ENCODE peak calls at places on chromosome 9, in eight cellular contexts. A is AG09309; G is pulmonary artery endothelial cell; C is stimulated activated CD4-positive, alpha-beta T cell treated with anti-CD3 and anti-CD28 coated beads, Interleukin-4, amount 100 ng/mL, for 1 hour; J is activated CD8-positive, alpha-beta memory T cell treated with anti-CD3 and anti-CD28 coated beads for 48 hours; H is SK-MEL-5; V is PC-3; F is Peyer's patch. Y is an unnamed sample.

GRCh38 chr9:133683494-133684460 is 47.6 kb downstream of the DBH start:
- DNase-seq in A (no peak), G (no peak), C (peak), J (peak), H (no peak), V (no peak), F (peak), Y (no peak)

GRCh38 chr9:20442461-20443319 is 179.6 kb downstream of the MLLT3 start:
- DNase-seq in A (no peak), G (no peak), C (no peak), J (no peak), H (no peak), V (no peak), F (no peak), Y (no peak)

GRCh38 chr9:37693265-37693664 is 42.5 kb downstream of the FRMPD1 start:
- DNase-seq in A (no peak), G (no peak), C (no peak), J (no peak), H (no peak), V (no peak), F (no peak), Y (no peak)

GRCh38 chr9:108663381-108663876 is 192.4 kb downstream of the ACTL7B start:
- DNase-seq in A (no peak), G (no peak), C (no peak), J (no peak), H (no peak), V (no peak), F (no peak), Y (no peak)

GRCh38 chr9:94807556-94807955 is 81.1 kb downstream of the AOPEP start:
- DNase-seq in A (no peak), G (no peak), C (no peak), J (no peak), H (no peak), V (no peak), F (no peak), Y (no peak)

GRCh38 chr9:126618200-126618589 is 4.5 kb downstream of the LMX1B start:
- DNase-seq in A (no peak), G (no peak), C (no peak), J (no peak), H (no peak), V (no peak), F (no peak), Y (no peak)

GRCh38 chr9:134601764-134602163 is 39.8 kb upstream of the COL5A1 start:
- DNase-seq in A (no peak), G (no peak), C (no peak), J (no peak), H (no peak), V (no peak), F (peak), Y (no peak)

GRCh38 chr9:98039474-98040072 is 17.0 kb upstream of the NANS start:
- DNase-seq in A (no peak), G (no peak), C (no peak), J (no peak), H (no peak), V (no peak), F (no peak), Y (no peak)

GRCh38 chr9:98501776-98502175 is 207.0 kb downstream of the GABBR2 start:
- DNase-seq in A (no peak), G (no peak), C (no peak), J (no peak), H (no peak), V (no peak), F (no peak), Y (no peak)

GRCh38 chr9:68672625-68673024 is 32.4 kb upstream of the PIP5K1B start:
- DNase-seq in A (no peak), G (no peak), C (no peak), J (no peak), H (no peak), V (no peak), F (no peak), Y (no peak)

GRCh38 chr9:79357620-79358019 is 214.1 kb upstream of the TLE4 start:
- DNase-seq in A (no peak), G (no peak), C (no peak), J (no peak), H (no peak), V (no peak), F (no peak), Y (no peak)

GRCh38 chr9:113875420-113875916 is 641 bp upstream of the ZNF618 start:
- DNase-seq in A (no peak), G (no peak), C (no peak), J (no peak), H (peak), V (peak), F (no peak), Y (no peak)

GRCh38 chr9:124332756-124333155 is 75.0 kb downstream of the NEK6 start:
- DNase-seq in A (no peak), G (no peak), C (no peak), J (no peak), H (no peak), V (no peak), F (no peak), Y (no peak)

GRCh38 chr9:83669067-83669466 is 38.7 kb downstream of the UBQLN1 start:
- DNase-seq in A (no peak), G (no peak), C (no peak), J (no peak), H (no peak), V (no peak), F (no peak), Y (no peak)

GRCh38 chr9:85425153-85425611 is 316.6 kb downstream of the AGTPBP1 start:
- DNase-seq in A (peak), G (peak), C (peak), J (peak), H (peak), V (peak), F (no peak), Y (no peak)

GRCh38 chr9:129822825-129823162 is 1.1 kb downstream of the TOR1A start:
- DNase-seq in A (no peak), G (no peak), C (no peak), J (no peak), H (no peak), V (no peak), F (no peak), Y (no peak)

GRCh38 chr9:96453625-96454024 is 3.7 kb downstream of the HABP4 start:
- DNase-seq in A (no peak), G (no peak), C (no peak), J (no peak), H (peak), V (peak), F (no peak), Y (no peak)

GRCh38 chr9:89281106-89281505 is 29.9 kb upstream of the CKS2 start:
- DNase-seq in A (no peak), G (no peak), C (no peak), J (no peak), H (no peak), V (no peak), F (no peak), Y (no peak)

GRCh38 chr9:79655571-79655970 is 83.8 kb downstream of the TLE4 start:
- DNase-seq in A (no peak), G (no peak), C (no peak), J (no peak), H (no peak), V (no peak), F (no peak), Y (no peak)

GRCh38 chr9:134218230-134218629 is 53.9 kb upstream of the RNU6ATAC start:
- DNase-seq in A (no peak), G (no peak), C (no peak), J (no peak), H (no peak), V (no peak), F (no peak), Y (no peak)

GRCh38 chr9:84832453-84832852 is 162.9 kb downstream of the NTRK2 start:
- DNase-seq in A (no peak), G (no peak), C (no peak), J (no peak), H (no peak), V (no peak), F (no peak), Y (no peak)

GRCh38 chr9:137447722-137448568 is 6.8 kb upstream of the ENTPD8 start:
- DNase-seq in A (no peak), G (no peak), C (no peak), J (no peak), H (no peak), V (no peak), F (no peak), Y (no peak)

Y was measured in omental fat pad.